ENCODE peak calls at places on chromosomes 11 and 22, in five cellular contexts. K, J, R, L and N are unnamed samples.

GRCh38 chr11:88292156-88292844 is 45.2 kb downstream of the CTSC start:
- DNase-seq in K (no peak), J (no peak), R (no peak), L (no peak), N (peak; percentile 45)

GRCh38 chr11:64359712-64360402 is 895 bp downstream of the RPS6KA4 start:
- DNase-seq in K (no peak), J (no peak), R (no peak), L (no peak), N (no peak)

GRCh38 chr22:23012081-23012622 is 58.2 kb upstream of the GNAZ start:
- DNase-seq in K (no peak), J (no peak), R (no peak), L (peak; percentile 36), N (no peak)

GRCh38 chr11:11987503-11988022 is 20.9 kb downstream of the DKK3 start:
- DNase-seq in K (no peak), J (no peak), R (peak; percentile 47), L (no peak), N (no peak)

GRCh38 chr11:93031386-93031785 is 61.9 kb downstream of the MTNR1B start:
- DNase-seq in K (no peak), J (no peak), R (no peak), L (no peak), N (no peak)

GRCh38 chr11:75467311-75467710 is 34.3 kb upstream of the KLHL35 start:
- DNase-seq in K (no peak), J (no peak), R (no peak), L (no peak), N (no peak)

GRCh38 chr11:61700720-61701119 is 20.5 kb downstream of the DAGLA start:
- DNase-seq in K (no peak), J (no peak), R (no peak), L (no peak), N (no peak)

GRCh38 chr22:49473286-49473685 is 354.4 kb downstream of the BRD1 start:
- DNase-seq in K (no peak), J (no peak), R (no peak), L (no peak), N (no peak)

GRCh38 chr22:42680648-42681047 is 31.5 kb upstream of the CYB5R3 start:
- DNase-seq in K (no peak), J (no peak), R (peak; percentile 92), L (no peak), N (no peak)

GRCh38 chr11:106594751-106595351 is 423.4 kb downstream of the GUCY1A2 start:
- DNase-seq in K (no peak), J (no peak), R (peak; percentile 42), L (no peak), N (no peak)

GRCh38 chr11:123374622-123374968 is 55.5 kb upstream of the GRAMD1B start:
- DNase-seq in K (no peak), J (no peak), R (no peak), L (no peak), N (no peak)

GRCh38 chr11:123375832-123376231 is 54.2 kb upstream of the GRAMD1B start:
- DNase-seq in K (no peak), J (no peak), R (no peak), L (no peak), N (no peak)

GRCh38 chr11:123373754-123374621 is 56.1 kb upstream of the GRAMD1B start:
- DNase-seq in K (no peak), J (no peak), R (no peak), L (no peak), N (no peak)

GRCh38 chr11:123378096-123378495 is 52.0 kb upstream of the GRAMD1B start:
- DNase-seq in K (no peak), J (no peak), R (peak; percentile 68), L (no peak), N (no peak)

GRCh38 chr11:123377355-123377754 is 52.7 kb upstream of the GRAMD1B start:
- DNase-seq in K (no peak), J (no peak), R (no peak), L (no peak), N (no peak)
- H3K36me3 ChIP-seq in K (no peaks in the 10 kb centered on the region), J (no peaks in the 10 kb centered on the region), R (no peaks in the 10 kb centered on the region), L (no peaks in the 10 kb centered on the region), N (no peaks in the 10 kb centered on the region)

GRCh38 chr11:118757881-118758399 is 33.0 kb downstream of the DDX6 start:
- DNase-seq in K (no peak), J (no peak), R (no peak), L (no peak), N (no peak)
- H3K36me3 ChIP-seq in K (peaks cover 58% of the 10 kb centered on the region), J (peaks cover 65% of the 10 kb centered on the region), R (peaks cover 79% of the 10 kb centered on the region), L (peaks cover 38% of the 10 kb centered on the region), N (peaks cover 94% of the 10 kb centered on the region)

DNA sequence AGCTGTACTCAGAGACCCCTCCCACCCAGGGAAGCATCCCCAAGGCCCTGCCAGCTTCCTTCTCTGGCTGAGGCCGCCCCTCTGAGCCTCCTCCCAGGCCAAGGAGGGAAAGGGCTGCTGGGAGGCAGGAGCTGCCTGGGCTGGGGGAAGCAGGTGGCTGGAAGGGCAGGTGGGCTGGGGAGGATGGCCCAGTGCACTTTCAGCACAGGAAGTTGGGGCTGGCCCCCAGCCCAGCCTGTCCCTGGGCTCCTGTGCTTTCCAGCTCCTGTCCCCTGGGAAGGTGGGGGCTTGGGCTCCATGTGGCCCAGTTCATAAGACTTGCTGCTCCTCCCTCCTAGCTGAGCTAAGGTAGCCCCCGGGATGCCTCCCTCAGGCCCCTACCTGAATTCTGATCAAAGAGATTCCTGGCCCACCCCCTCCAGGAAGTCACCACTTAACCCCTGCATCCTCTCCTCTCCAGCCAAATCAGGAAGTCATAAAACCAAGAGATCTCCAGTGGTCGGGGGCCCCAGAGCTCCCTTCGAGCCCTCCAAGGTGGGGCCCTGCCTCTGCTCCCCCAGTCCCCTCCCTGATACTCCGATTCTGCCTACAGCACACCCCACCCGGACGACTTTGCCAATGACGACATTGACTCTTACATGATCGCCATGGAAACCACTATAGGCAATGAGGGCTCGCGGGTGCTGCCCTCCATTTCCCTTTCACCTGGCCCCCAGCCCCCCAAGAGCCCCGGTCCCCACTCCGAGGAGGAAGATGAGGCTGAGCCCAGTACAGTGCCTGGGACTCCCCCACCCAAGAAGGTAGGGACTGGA is 4.9 kb downstream of the PPP1CA start:
- DNase-seq in K (no peak), J (no peak), R (no peak), L (no peak), N (no peak)
- H3K36me3 ChIP-seq in K (peaks cover 7% of the 10 kb centered on the region), J (peaks cover 36% of the 10 kb centered on the region), R (peaks cover 6% of the 10 kb centered on the region), L (peaks cover 30% of the 10 kb centered on the region), N (peaks cover 54% of the 10 kb centered on the region)

DNA sequence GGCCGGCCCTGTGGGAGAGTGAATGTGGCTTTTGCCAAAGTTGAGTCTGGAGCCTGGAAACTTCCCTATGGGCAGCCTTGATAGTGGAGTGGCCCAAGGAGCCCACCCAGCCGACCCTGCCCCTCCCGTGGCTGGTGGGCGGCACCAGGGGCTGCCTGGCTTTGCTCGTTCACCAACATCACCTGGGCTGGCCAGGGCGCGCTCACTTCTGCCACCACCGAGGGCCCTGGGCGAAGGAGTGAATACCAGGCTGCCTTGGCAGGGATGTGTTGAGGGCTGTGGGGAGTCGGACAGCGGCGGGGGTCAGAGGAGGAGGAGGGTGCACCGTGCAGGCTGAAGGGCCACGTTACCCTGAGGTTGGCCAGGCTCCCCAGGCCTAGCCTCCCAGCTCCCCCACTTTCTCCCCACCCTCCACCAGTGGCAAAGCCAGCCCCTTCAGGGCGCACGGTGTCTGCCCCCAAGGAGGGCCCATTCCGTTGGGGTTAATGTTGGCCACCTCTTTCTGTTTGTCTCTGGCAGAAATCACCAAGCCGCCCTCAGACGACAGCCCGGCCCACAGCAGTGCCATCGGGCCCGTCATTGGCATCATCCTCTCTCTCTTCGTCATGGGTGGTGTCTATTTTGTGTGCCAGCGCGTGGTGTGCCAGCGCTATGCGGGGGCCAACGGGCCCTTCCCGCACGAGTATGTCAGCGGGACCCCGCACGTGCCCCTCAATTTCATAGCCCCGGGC is 22.5 kb upstream of the PPP6R3 start:
- DNase-seq in K (no peak), J (no peak), R (no peak), L (no peak), N (no peak)
- H3K36me3 ChIP-seq in K (peaks cover 8% of the 10 kb centered on the region), J (peaks cover 48% of the 10 kb centered on the region), R (peaks cover 4% of the 10 kb centered on the region), L (no peaks in the 10 kb centered on the region), N (peaks cover 25% of the 10 kb centered on the region)